ENCODE peak calls at places on chromosome 18, in nine cellular contexts. S is dorsolateral prefrontal cortex, M is cardiac fibroblast, U is lower lobe of right lung, A is A549, I is psoas muscle, T is fibroblast of lung, C is BJ, Z is pancreas. Y is an unnamed sample.

GRCh38 chr18:77069931-77070330 is 62.7 kb downstream of the MBP start:
- DNase-seq in C (no peak), I (no peak), Z (no peak), A (no peak), S (no peak), M (peak; percentile 52), T (no peak), U (no peak), Y (no peak)

GRCh38 chr18:33944493-33944892 is 280.2 kb downstream of the NOL4 start:
- DNase-seq in S (no peak), U (no peak), A (no peak), M (no peak), I (no peak), T (no peak), Z (no peak), C (no peak), Y (no peak)

GRCh38 chr18:74819433-74820059 is 221.9 kb downstream of the ZNF407 start:
- DNase-seq in C (no peak), I (no peak), S (no peak), M (peak; percentile 34), Z (no peak), U (no peak), A (peak; percentile 14), T (no peak), Y (no peak)

GRCh38 chr18:28961669-28962228 is 784.8 kb upstream of the CDH2 start:
- DNase-seq in U (no peak), Z (no peak), C (no peak), T (peak; percentile 6), I (no peak), A (peak; percentile 16), S (no peak), M (peak; percentile 50), Y (peak; percentile 18)

GRCh38 chr18:65938592-65939372 is 188.0 kb downstream of the CDH7 start:
- DNase-seq in S (no peak), Z (no peak), M (peak; percentile 25), A (peak; percentile 59), U (no peak), I (no peak), T (peak; percentile 9), C (no peak), Y (no peak)

GRCh38 chr18:52764271-52764670 is 424.3 kb downstream of the DCC start:
- DNase-seq in U (no peak), T (no peak), M (no peak), C (no peak), I (no peak), S (no peak), A (no peak), Z (no peak), Y (no peak)

GRCh38 chr18:12257996-12258718 is 4.0 kb downstream of the CIDEA start:
- DNase-seq in Z (no peak), S (no peak), I (peak; percentile 47), T (no peak), C (no peak), M (no peak), U (no peak), A (no peak), Y (no peak)

GRCh38 chr18:361941-362913 is 94.4 kb upstream of the THOC1 start:
- DNase-seq in Z (no peak), S (no peak), C (peak; percentile 97), I (peak; percentile 77), T (peak; percentile 95), U (no peak), A (no peak), M (peak; percentile 56), Y (peak; percentile 95)

GRCh38 chr18:61502472-61502871 is 169.2 kb downstream of the CDH20 start:
- DNase-seq in C (peak; percentile 7), T (peak; percentile 43), S (peak; percentile 53), A (peak; percentile 38), M (peak; percentile 80), Z (no peak), I (no peak), U (no peak), Y (peak; percentile 80)

GRCh38 chr18:12061685-12062084 is 32.0 kb upstream of the ANKRD62 start:
- DNase-seq in Z (no peak), A (no peak), C (no peak), U (no peak), T (no peak), S (no peak), I (peak; percentile 50), M (no peak), Y (no peak)

GRCh38 chr18:59787998-59788875 is 91.0 kb upstream of the CCBE1 start:
- DNase-seq in U (no peak), A (peak; percentile 27), T (peak; percentile 88), I (no peak), S (no peak), M (peak; percentile 70), Z (no peak), C (no peak), Y (peak; percentile 83)

GRCh38 chr18:30328839-30329238 is 713.7 kb downstream of the DSC3 start:
- DNase-seq in I (no peak), S (no peak), U (no peak), A (no peak), M (no peak), C (no peak), Z (no peak), T (peak; percentile 47), Y (no peak)

GRCh38 chr18:43789234-43790000 is 512.1 kb upstream of the SYT4 start:
- DNase-seq in S (no peak), Z (no peak), C (no peak), I (no peak), A (no peak), U (no peak), T (peak; percentile 33), M (peak; percentile 30), Y (peak; percentile 62)

GRCh38 chr18:50649821-50650220 is 89.9 kb downstream of the MAPK4 start:
- DNase-seq in I (peak; percentile 60), C (no peak), S (peak; percentile 66), M (peak; percentile 10), A (no peak), U (peak; percentile 63), T (peak; percentile 57), Z (no peak), Y (peak; percentile 60)

GRCh38 chr18:11752116-11752911 is 63.2 kb downstream of the GNAL start:
- DNase-seq in C (no peak), M (peak; percentile 31), A (peak; percentile 37), T (peak; percentile 27), I (no peak), Z (no peak), U (no peak), S (no peak), Y (peak; percentile 16)

GRCh38 chr18:460791-461190 is 39.7 kb downstream of the COLEC12 start:
- DNase-seq in U (no peak), C (no peak), T (no peak), A (no peak), Z (no peak), M (no peak), I (no peak), S (no peak), Y (no peak)

GRCh38 chr18:14089176-14089575 is 43.1 kb downstream of the ZNF519 start:
- DNase-seq in I (no peak), Z (no peak), T (peak; percentile 14), C (no peak), S (no peak), A (no peak), U (no peak), M (no peak), Y (no peak)

DNA sequence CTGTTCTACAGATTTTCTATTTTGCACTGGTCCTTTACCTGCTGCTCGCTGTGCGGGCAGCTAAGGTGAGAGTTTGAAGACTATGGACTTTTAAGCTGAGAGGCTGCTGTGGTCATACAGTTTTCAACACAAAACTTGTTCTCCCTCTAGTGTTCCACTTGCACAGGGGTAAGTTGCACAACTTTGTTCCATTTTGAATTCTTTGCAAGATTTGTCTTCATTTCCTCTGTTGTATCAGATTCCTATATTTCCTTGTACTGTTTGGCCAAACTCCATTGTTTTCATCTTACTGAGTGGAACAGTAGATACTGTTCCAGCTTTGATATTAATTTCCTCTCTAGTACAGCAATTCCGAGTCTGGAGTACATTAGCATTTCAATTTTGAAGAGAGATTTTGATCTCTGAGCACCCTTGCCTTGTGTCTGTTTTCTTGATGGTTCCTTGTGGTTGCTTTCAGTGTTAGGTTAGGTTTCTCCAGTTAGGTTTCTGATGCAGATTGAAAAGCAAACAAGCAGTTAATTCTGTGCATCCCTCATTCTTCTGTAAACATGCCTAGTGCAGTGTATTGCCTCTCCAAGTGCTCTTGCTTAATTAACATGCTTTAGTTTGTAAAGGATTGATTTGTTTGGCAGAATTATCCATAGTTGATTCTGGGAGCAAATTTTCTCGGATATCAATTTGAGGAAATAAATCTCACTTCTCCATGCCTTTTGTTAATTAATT is 188.8 kb downstream of the PTPRM start:
- DNase-seq in U (no peak), M (peak; percentile 55), S (no peak), C (no peak), Z (no peak), A (no peak), T (no peak), I (no peak), Y (peak; percentile 55)
- TF ChIP-seq CTCF in U (peak; percentile 29), M (peak; percentile 58), S (no peak), C (peak; percentile 42), Z (peak; percentile 19), A (no peak), T (peak; percentile 37), I (peak; percentile 37), Y (peak; percentile 41)

GRCh38 chr18:79571221-79572092 is 108.1 kb upstream of the CTDP1 start:
- DNase-seq in I (peak; percentile 44), U (peak; percentile 34), C (no peak), A (no peak), Z (peak; percentile 9), M (no peak), T (no peak), S (no peak), Y (no peak)
- H3K4me3 ChIP-seq in I (no peak overlapping the region), U (no peak overlapping the region), C (no peak overlapping the region), A (no peak overlapping the region), Z (no peak overlapping the region), M (no peak overlapping the region), T (no peak overlapping the region), S (no peak overlapping the region), Y (no peak overlapping the region)

GRCh38 chr18:75898666-75899065 is 471.2 kb upstream of the SMIM21 start:
- DNase-seq in I (no peak), U (no peak), Z (no peak), M (no peak), S (no peak), T (no peak), A (no peak), C (no peak), Y (no peak)

GRCh38 chr18:75895135-75895534 is 467.6 kb upstream of the SMIM21 start:
- DNase-seq in S (no peak), C (no peak), T (no peak), I (no peak), M (no peak), A (no peak), Z (no peak), U (no peak), Y (no peak)

GRCh38 chr18:75896865-75897264 is 469.4 kb upstream of the SMIM21 start:
- DNase-seq in C (no peak), I (no peak), T (peak; percentile 12), Z (no peak), S (no peak), M (peak; percentile 0), U (no peak), A (peak; percentile 16), Y (no peak)
- TF ChIP-seq CTCF in C (no peak), I (no peak), T (no peak), Z (no peak), S (no peak), M (no peak), U (no peak), A (peak; percentile 21), Y (no peak)

DNA sequence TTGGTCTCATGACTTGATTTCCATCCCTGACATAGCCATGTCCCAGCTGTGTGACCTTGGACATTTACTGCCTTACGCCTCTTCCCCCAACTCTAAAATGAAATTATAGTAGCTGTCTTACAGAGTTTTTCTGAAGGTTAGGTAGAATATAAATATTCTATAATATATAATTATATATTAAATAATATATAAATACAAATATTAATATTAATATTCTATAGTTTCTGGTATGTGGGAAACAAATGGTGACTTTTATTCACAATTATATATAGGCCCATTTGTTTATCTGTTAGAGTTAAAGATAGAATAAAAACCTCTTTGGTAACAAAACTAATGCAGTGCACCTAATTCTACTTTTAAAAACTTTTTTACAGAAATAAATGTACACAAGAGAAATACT is 1.7 kb downstream of the RBBP8 start:
- DNase-seq in T (no peak), M (no peak), I (no peak), U (no peak), C (no peak), Z (no peak), S (no peak), A (no peak), Y (no peak)
- H3K4me3 ChIP-seq in T (no peak overlapping the region), M (no peak overlapping the region), I (no peak overlapping the region), U (no peak overlapping the region), C (no peak overlapping the region), Z (no peak overlapping the region), S (no peak overlapping the region), A (peak overlapping the region; percentile 70), Y (no peak overlapping the region)

Y was measured in fibroblast of the aortic adventitia.